ENCODE peak calls at places on chromosomes 12 and 14, in six cellular contexts. Q is transverse colon, T is foreskin fibroblast, F is WTC11, O is glutamatergic neuron, K is heart left ventricle. V is an unnamed sample.

GRCh38 chr12:123907726-123908476 is 64.7 kb downstream of the CCDC92 start:
- DNase-seq in F (no peak), O (no peak), K (peak; percentile 38), T (no peak), Q (no peak), V (no peak)

GRCh38 chr12:121060149-121061001 is 21.3 kb upstream of the OASL start:
- DNase-seq in T (peak; percentile 16), F (peak; percentile 48), Q (peak; percentile 45), O (no peak), K (no peak), V (no peak)

GRCh38 chr14:24407608-24408325 is 9.0 kb downstream of the NYNRIN start:
- DNase-seq in T (no peak), F (no peak), K (no peak), O (no peak), Q (no peak), V (no peak)

GRCh38 chr14:93655078-93655750 is 133.1 kb downstream of the PRIMA1 start:
- DNase-seq in K (no peak), T (no peak), F (peak; percentile 17), Q (no peak), O (no peak), V (no peak)

GRCh38 chr12:123816896-123817537 is 54.9 kb downstream of the DNAH10 start:
- DNase-seq in K (no peak), T (no peak), F (no peak), Q (no peak), O (no peak), V (no peak)

GRCh38 chr14:69073429-69073828 is 79.5 kb downstream of the DCAF5 start:
- DNase-seq in F (no peak), T (no peak), Q (no peak), K (no peak), O (no peak), V (no peak)

GRCh38 chr12:90958995-90959394 is 4.0 kb upstream of the CCER1 start:
- DNase-seq in T (no peak), Q (no peak), K (no peak), F (no peak), O (no peak), V (no peak)

GRCh38 chr12:46332260-46332659 is 40.3 kb downstream of the SLC38A2 start:
- DNase-seq in Q (no peak), K (no peak), T (peak; percentile 36), F (no peak), O (no peak), V (no peak)

GRCh38 chr12:102631274-102631673 is 150.9 kb upstream of the IGF1 start:
- DNase-seq in O (no peak), T (peak; percentile 57), K (no peak), F (no peak), Q (no peak), V (no peak)

GRCh38 chr12:132163041-132163910 is 19.0 kb downstream of the NOC4L start:
- DNase-seq in T (no peak), K (peak; percentile 15), F (no peak), Q (no peak), O (peak; percentile 14), V (no peak)

GRCh38 chr12:50924439-50925341 is 27.7 kb upstream of the HIGD1C start:
- DNase-seq in F (no peak), K (peak; percentile 95), O (no peak), Q (peak; percentile 92), T (peak; percentile 87), V (peak; percentile 93)

GRCh38 chr14:99572173-99572999 is 31.6 kb downstream of the CCDC85C start:
- DNase-seq in K (peak; percentile 65), F (no peak), T (no peak), Q (peak; percentile 61), O (peak; percentile 55), V (no peak)

GRCh38 chr12:49885118-49885517 is 18.6 kb downstream of the FAIM2 start:
- DNase-seq in Q (no peak), T (no peak), K (no peak), O (no peak), F (peak; percentile 37), V (no peak)

GRCh38 chr14:65922166-65922565 is 509.6 kb downstream of the FUT8 start:
- DNase-seq in K (no peak), F (no peak), Q (no peak), O (no peak), T (no peak), V (no peak)

GRCh38 chr14:24734917-24735500 is 101.0 kb upstream of the GZMB start:
- DNase-seq in F (peak; percentile 17), O (no peak), Q (peak; percentile 33), T (peak; percentile 46), K (peak; percentile 30), V (no peak)

GRCh38 chr12:54428050-54429013 is 9.3 kb upstream of the ITGA5 start:
- DNase-seq in K (no peak), Q (peak; percentile 28), T (peak; percentile 77), O (no peak), F (peak; percentile 32), V (no peak)

GRCh38 chr12:50509009-50509663 is 4.4 kb downstream of the DIP2B start:
- DNase-seq in O (no peak), K (no peak), F (no peak), Q (no peak), T (no peak), V (no peak)

GRCh38 chr12:120497524-120498150 is 1.7 kb downstream of the DYNLL1 start:
- DNase-seq in T (no peak), K (no peak), F (no peak), Q (no peak), O (no peak), V (no peak)

GRCh38 chr14:85195872-85196477 is 334.0 kb upstream of the FLRT2 start:
- DNase-seq in O (no peak), T (no peak), F (no peak), Q (no peak), K (no peak), V (no peak)

GRCh38 chr12:111570090-111570961 is 28.8 kb downstream of the ATXN2 start:
- DNase-seq in T (peak; percentile 78), F (no peak), O (no peak), K (no peak), Q (no peak), V (no peak)

GRCh38 chr14:23454445-23454856 is 15.1 kb upstream of the NGDN start:
- DNase-seq in O (no peak), Q (no peak), K (no peak), F (no peak), T (no peak), V (no peak)

GRCh38 chr12:6963016-6963731 is 7.3 kb downstream of the PHB2 start:
- DNase-seq in Q (peak; percentile 95), K (peak; percentile 25), O (no peak), T (no peak), F (peak; percentile 83), V (peak; percentile 92)

GRCh38 chr12:22173154-22173553 is 127.1 kb downstream of the CMAS start:
- DNase-seq in F (no peak), K (no peak), T (no peak), O (no peak), Q (no peak), V (no peak)
- TF ChIP-seq CTCF in F (no peak), K (no peak), T (no peak), O (no peak), Q (no peak), V (no peak)

DNA sequence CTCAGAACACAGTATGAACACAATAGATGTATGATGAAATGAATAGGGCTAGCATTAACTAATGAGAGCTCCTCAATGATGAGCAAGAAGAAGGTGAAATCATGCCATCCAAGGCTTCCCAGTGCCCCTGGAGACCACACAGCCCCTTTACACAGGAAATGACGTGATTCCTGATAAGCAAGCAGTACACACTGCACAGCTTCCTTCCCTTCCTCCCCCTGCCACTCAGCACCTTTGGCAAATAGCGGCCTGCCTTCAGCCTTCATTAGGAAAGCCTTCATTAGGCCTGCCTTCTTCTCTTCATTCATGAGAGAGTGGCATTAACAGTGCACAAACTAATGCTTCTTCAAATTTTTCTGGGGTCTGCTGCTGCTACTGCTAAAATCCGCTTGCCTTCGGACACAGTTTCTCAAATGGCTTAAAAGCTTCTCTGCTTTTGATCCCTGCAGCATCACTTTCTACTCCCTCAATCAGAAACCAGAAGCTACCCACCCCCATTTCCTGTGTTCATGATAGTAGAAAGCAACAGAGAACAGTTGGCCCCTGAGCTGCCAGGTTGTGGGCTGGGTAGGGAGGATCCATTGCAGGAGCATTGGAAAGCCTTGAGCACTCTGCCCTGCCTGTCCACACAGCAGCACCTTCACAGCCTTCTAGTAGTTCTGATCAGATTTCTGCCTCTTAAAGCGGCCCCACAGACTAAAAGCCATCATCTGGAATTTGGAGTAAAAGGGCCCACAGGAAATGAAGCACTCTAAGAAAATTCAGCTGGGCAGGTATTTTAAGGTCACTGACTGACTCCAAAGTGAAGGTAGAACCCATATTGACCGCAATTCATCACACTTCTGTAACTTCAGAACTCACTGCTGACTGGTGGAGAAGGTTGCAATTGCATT is 103.8 kb upstream of the ETV6 start:
- DNase-seq in Q (no peak), K (no peak), F (no peak), O (no peak), T (no peak), V (no peak)
- TF ChIP-seq CTCF in Q (no peak), K (no peak), F (no peak), O (no peak), T (no peak), V (no peak)

GRCh38 chr14:73253323-73253610 is 16.0 kb downstream of the PAPLN start:
- DNase-seq in Q (no peak), F (no peak), O (no peak), K (no peak), T (no peak), V (no peak)

GRCh38 chr14:73251516-73252215 is 14.4 kb downstream of the PAPLN start:
- DNase-seq in T (no peak), F (no peak), K (no peak), O (no peak), Q (no peak), V (no peak)

GRCh38 chr14:73253721-73254120 is 16.4 kb downstream of the PAPLN start:
- DNase-seq in F (no peak), T (no peak), K (no peak), Q (no peak), O (no peak), V (no peak)

GRCh38 chr14:73254247-73255004 is 17.1 kb downstream of the PAPLN start:
- DNase-seq in Q (no peak), T (no peak), K (no peak), F (no peak), O (no peak), V (no peak)

GRCh38 chr14:73252491-73253322 is 15.4 kb downstream of the PAPLN start:
- DNase-seq in O (no peak), T (no peak), F (no peak), Q (no peak), K (no peak), V (no peak)
- TF ChIP-seq CTCF in O (no peak), T (no peak), F (no peak), Q (no peak), K (no peak), V (no peak)

DNA sequence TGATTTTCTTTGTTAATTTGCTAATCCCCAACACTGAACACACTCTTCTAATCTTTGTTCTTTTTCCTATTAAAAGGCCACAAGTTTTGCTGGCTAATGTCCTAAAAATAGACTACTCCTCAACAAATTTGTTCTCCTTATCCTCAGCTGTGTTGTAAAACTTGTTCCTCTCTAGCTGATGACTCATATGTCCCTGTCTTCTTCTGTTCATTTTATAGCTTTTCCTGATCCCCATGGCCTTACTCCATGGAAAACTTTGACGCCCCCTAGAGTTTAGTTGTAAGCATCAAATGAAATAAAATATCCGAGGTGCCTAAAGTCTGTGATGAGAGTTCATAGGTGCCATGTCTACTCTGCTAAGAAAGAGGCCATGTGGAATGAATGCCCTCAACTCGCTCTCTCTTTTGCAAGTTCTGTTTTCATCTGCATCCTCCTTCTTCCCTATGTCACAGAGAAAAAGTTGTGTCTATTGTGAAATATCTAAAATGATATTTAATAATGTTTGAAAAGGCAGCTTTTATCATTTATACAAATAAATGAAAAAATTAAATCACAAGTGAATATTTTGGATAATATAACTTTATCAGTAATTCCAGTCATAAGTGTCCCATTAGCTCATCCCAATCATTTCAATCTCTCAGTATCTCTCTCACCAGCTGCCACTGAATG is 237.9 kb downstream of the IPO8 start:
- DNase-seq in T (peak; percentile 84), F (no peak), Q (no peak), O (no peak), K (no peak), V (no peak)
- TF ChIP-seq CTCF in T (peak; percentile 56), F (no peak), Q (peak; percentile 14), O (no peak), K (peak; percentile 38), V (no peak)